ENCODE peak calls at places on chromosomes 3 and 15, in nine cellular contexts. Z is lung; K is adrenal gland; L is GM06990; N is AG04449; F is neural crest cell; Q is thoracic aorta; T is cardiac fibroblast; A is CD8-positive, alpha-beta T cell. C is an unnamed sample.

GRCh38 chr3:42214565-42215283 is 51.3 kb downstream of the CCK start:
- DNase-seq in Z (no peak), K (no peak), L (no peak), N (no peak), F (no peak), Q (no peak), T (peak), A (no peak), C (no peak)

GRCh38 chr15:31156808-31157207 is 55.3 kb upstream of the TRPM1 start:
- DNase-seq in Z (no peak), K (no peak), L (no peak), N (no peak), F (no peak), Q (no peak), T (no peak), A (no peak), C (no peak)

GRCh38 chr3:128853826-128854225 is 25.6 kb upstream of the ACAD9 start:
- DNase-seq in Z (no peak), K (no peak), L (no peak), N (no peak), F (no peak), Q (no peak), T (no peak), A (no peak), C (no peak)

GRCh38 chr3:150449169-150449721 is 41.1 kb downstream of the TSC22D2 start:
- DNase-seq in Z (no peak), K (no peak), L (no peak), N (no peak), F (no peak), Q (no peak), T (peak), A (no peak), C (no peak)

GRCh38 chr15:98955980-98956723 is 51.4 kb downstream of the PGPEP1L start:
- DNase-seq in Z (no peak), K (no peak), L (no peak), N (no peak), F (no peak), Q (no peak), T (no peak), A (no peak), C (no peak)

GRCh38 chr3:189593581-189593980 is 37.6 kb upstream of the TP63 start:
- DNase-seq in Z (no peak), K (no peak), L (no peak), N (no peak), F (no peak), Q (no peak), T (peak), A (no peak), C (no peak)

GRCh38 chr3:48989796-48990635 is at the start of gene P4HTM:
- DNase-seq in Z (peak), K (peak), L (peak), N (peak), F (peak), Q (peak), T (peak), A (peak), C (peak)

GRCh38 chr15:51793521-51793920 is 35.9 kb upstream of the TMOD3 start:
- DNase-seq in Z (peak), K (peak), L (no peak), N (no peak), F (no peak), Q (no peak), T (peak), A (no peak), C (no peak)

GRCh38 chr15:63332367-63333078 is 49.1 kb downstream of the CA12 start:
- DNase-seq in Z (no peak), K (peak), L (no peak), N (peak), F (no peak), Q (no peak), T (peak), A (no peak), C (no peak)

GRCh38 chr15:69973102-69973714 is 124.5 kb downstream of the TLE3 start:
- DNase-seq in Z (no peak), K (no peak), L (no peak), N (no peak), F (no peak), Q (no peak), T (peak), A (no peak), C (no peak)

DNA sequence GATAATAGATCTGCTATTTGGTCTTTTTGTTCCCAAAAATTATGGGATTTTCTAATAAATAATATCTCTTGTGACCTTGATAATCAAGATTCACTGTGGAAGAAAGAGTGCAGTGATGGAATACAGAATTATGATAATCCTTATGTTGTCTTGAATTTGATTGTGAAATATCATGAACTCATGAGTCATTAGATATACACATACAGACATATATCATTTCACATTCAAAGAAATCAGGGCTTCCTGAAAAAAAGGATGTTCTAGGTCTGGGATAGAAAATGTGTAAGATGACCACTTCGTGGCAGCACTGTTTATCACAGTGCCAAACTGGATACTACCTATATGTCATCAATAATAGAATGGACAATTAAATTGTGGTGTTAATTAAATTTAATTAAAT is 97.7 kb downstream of the DPH6 start:
- DNase-seq in Z (no peak), K (no peak), L (no peak), N (no peak), F (no peak), Q (no peak), T (peak), A (no peak), C (no peak)
- TF ChIP-seq CTCF in Z (no peak), K (no peak), L (no peak), N (no peak), F (no peak), Q (no peak), T (no peak), A (no peak), C (no peak)

GRCh38 chr15:40937762-40938529 is 8.8 kb downstream of the DLL4 start:
- DNase-seq in Z (no peak), K (no peak), L (no peak), N (no peak), F (no peak), Q (no peak), T (no peak), A (no peak), C (no peak)

GRCh38 chr15:40936234-40936708 is 7.1 kb downstream of the DLL4 start:
- DNase-seq in Z (no peak), K (no peak), L (no peak), N (no peak), F (no peak), Q (no peak), T (no peak), A (no peak), C (no peak)

GRCh38 chr15:40934457-40934856 is 5.3 kb downstream of the DLL4 start:
- DNase-seq in Z (no peak), K (no peak), L (no peak), N (no peak), F (no peak), Q (no peak), T (no peak), A (no peak), C (no peak)

GRCh38 chr15:40938530-40938870 is 9.4 kb downstream of the DLL4 start:
- DNase-seq in Z (no peak), K (no peak), L (no peak), N (no peak), F (no peak), Q (no peak), T (no peak), A (no peak), C (no peak)

DNA sequence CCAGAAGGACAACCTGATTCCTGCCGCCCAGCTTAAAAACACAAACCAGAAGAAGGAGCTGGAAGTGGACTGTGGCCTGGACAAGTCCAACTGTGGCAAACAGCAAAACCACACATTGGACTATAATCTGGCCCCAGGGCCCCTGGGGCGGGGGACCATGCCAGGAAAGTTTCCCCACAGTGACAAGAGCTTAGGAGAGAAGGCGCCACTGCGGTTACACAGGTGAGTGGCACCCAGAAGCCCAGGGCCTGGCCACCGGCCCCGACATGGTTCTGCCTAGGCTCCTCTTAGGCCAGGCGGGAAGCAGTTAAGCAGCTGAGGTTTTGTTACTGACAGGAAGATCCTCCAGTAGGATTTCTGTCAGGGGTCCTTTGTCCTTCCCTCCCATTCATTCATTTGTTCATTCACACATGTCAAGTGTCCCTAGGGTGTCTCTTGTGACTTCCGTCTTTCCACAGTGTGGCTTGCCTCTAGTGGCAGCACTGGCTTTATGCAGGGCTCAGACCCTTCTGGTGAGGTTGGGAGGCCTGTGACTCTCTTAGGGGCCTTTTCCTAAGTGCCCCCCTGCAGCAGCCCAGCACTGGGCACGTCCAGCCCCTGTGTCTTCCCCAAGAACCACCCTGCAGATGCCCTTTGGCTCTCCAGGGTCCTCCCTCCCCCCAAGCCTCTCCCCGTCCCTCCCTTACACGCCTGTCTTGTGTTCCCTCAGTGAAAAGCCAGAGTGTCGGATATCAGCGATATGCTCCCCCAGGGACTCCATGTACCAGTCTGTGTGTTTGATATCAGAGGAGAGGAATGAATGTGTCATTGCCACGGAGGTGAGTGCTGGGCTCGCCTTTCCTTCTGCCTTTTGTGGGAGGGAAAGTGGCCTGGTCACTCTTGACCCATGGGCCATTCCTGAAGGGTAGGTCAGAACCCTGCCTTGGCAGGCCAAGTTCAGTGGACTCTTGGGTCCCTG is 7.8 kb downstream of the DLL4 start:
- DNase-seq in Z (no peak), K (no peak), L (no peak), N (no peak), F (no peak), Q (no peak), T (peak), A (no peak), C (no peak)
- TF ChIP-seq CTCF in Z (no peak), K (no peak), L (peak), N (no peak), F (no peak), Q (peak), T (no peak), A (no peak), C (no peak)

GRCh38 chr3:184260571-184261269 is 633 bp downstream of the CAMK2N2 start:
- DNase-seq in Z (no peak), K (no peak), L (no peak), N (no peak), F (no peak), Q (no peak), T (no peak), A (no peak), C (no peak)
- TF ChIP-seq CTCF in Z (no peak), K (peak), L (no peak), N (no peak), F (no peak), Q (no peak), T (no peak), A (no peak), C (no peak)

GRCh38 chr3:22922317-22922716 is 280.8 kb upstream of the UBE2E2 start:
- DNase-seq in Z (no peak), K (no peak), L (no peak), N (no peak), F (no peak), Q (no peak), T (peak), A (no peak), C (no peak)
- TF ChIP-seq CTCF in Z (no peak), K (no peak), L (peak), N (no peak), F (peak), Q (no peak), T (peak), A (no peak), C (no peak)

GRCh38 chr3:14411166-14411526 is 8.7 kb downstream of the SLC6A6 start:
- DNase-seq in Z (peak), K (no peak), L (no peak), N (no peak), F (no peak), Q (no peak), T (no peak), A (no peak), C (no peak)
- TF ChIP-seq CTCF in Z (no peak), K (no peak), L (no peak), N (no peak), F (no peak), Q (no peak), T (no peak), A (no peak), C (no peak)

C was measured in omental fat pad.